ENCODE peak calls at places on chromosomes 12 and 14, in five cellular contexts. M, Z, S, D and U are unnamed samples.

GRCh38 chr14:74763803-74764531 is 851 bp downstream of the YLPM1 start:
- DNase-seq in Z (peak; percentile 6), S (no peak), D (no peak), M (no peak), U (no peak)

GRCh38 chr14:54256156-54256555 is 140.7 kb upstream of the CDKN3 start:
- DNase-seq in Z (no peak), S (no peak), M (no peak), D (no peak), U (no peak)

GRCh38 chr12:130994821-130995375 is 41.2 kb downstream of the ADGRD1 start:
- DNase-seq in M (no peak), S (peak; percentile 27), D (no peak), Z (no peak), U (no peak)

GRCh38 chr12:120866143-120866542 is 38.0 kb downstream of the SPPL3 start:
- DNase-seq in Z (no peak), D (no peak), S (no peak), M (no peak), U (no peak)

GRCh38 chr14:19878029-19878642 is 3.2 kb downstream of the OR4K2 start:
- DNase-seq in M (no peak), S (no peak), D (no peak), Z (no peak), U (no peak)

GRCh38 chr12:45050751-45051489 is at the start of gene DBX2:
- DNase-seq in D (no peak), S (no peak), Z (no peak), M (no peak), U (no peak)

GRCh38 chr14:76086636-76087035 is 65.1 kb upstream of the GPATCH2L start:
- DNase-seq in Z (no peak), M (no peak), S (no peak), D (no peak), U (no peak)

GRCh38 chr12:49741882-49742620 is 694 bp downstream of the TMBIM6 start:
- DNase-seq in M (peak; percentile 87), S (peak; percentile 92), D (peak; percentile 70), Z (peak; percentile 84), U (peak; percentile 90)

GRCh38 chr12:124426594-124427550 is 132.0 kb downstream of the RFLNA start:
- DNase-seq in Z (no peak), D (no peak), S (no peak), M (no peak), U (no peak)

GRCh38 chr12:97306121-97306520 is 156.5 kb upstream of the RMST start:
- DNase-seq in M (no peak), D (no peak), S (no peak), Z (no peak), U (no peak)

GRCh38 chr12:75954076-75954475 is 77.5 kb downstream of the PHLDA1 start:
- DNase-seq in D (no peak), S (no peak), Z (no peak), M (no peak), U (no peak)

GRCh38 chr12:72957454-72957853 is 685.3 kb downstream of the TRHDE start:
- DNase-seq in Z (no peak), D (no peak), M (no peak), S (no peak), U (no peak)

GRCh38 chr14:99240512-99241313 is 31.3 kb downstream of the BCL11B start:
- DNase-seq in D (no peak), M (no peak), S (no peak), Z (no peak), U (no peak)

GRCh38 chr14:28321475-28322244 is 444.9 kb upstream of the FOXG1 start:
- DNase-seq in D (no peak), S (no peak), M (no peak), Z (no peak), U (no peak)

GRCh38 chr14:76267322-76268012 is 108.5 kb upstream of the ESRRB start:
- DNase-seq in D (no peak), S (peak; percentile 60), Z (no peak), M (no peak), U (peak; percentile 82)

GRCh38 chr12:106629797-106630669 is 47.2 kb downstream of the RFX4 start:
- DNase-seq in M (no peak), S (no peak), Z (no peak), D (no peak), U (no peak)

GRCh38 chr14:45252356-45253069 is 489 bp downstream of the MIS18BP1 start:
- DNase-seq in D (no peak), M (no peak), S (no peak), Z (no peak), U (no peak)

GRCh38 chr12:105355752-105356151 is 25.3 kb downstream of the C12orf75 start:
- DNase-seq in M (no peak), D (no peak), S (no peak), Z (no peak), U (no peak)

GRCh38 chr12:46915861-46916260 is 90.1 kb upstream of the SLC38A4 start:
- DNase-seq in Z (no peak), D (no peak), M (no peak), S (no peak), U (no peak)

GRCh38 chr14:61178226-61179060 is 102.7 kb downstream of the TMEM30B start:
- DNase-seq in S (no peak), Z (no peak), M (no peak), D (no peak), U (no peak)

GRCh38 chr12:2110841-2111566 is 58.2 kb downstream of the CACNA1C start:
- DNase-seq in Z (no peak), D (no peak), M (no peak), S (peak; percentile 24), U (no peak)

GRCh38 chr12:62933220-62933870 is 1.6 kb downstream of the PPM1H start:
- DNase-seq in D (no peak), Z (no peak), S (peak; percentile 48), M (no peak), U (no peak)

GRCh38 chr14:93085916-93086315 is 29.8 kb downstream of the ITPK1 start:
- DNase-seq in M (no peak), S (no peak), D (no peak), Z (no peak), U (no peak)

GRCh38 chr12:25151476-25151875 is 43.5 kb downstream of the DNAI7 start:
- DNase-seq in S (no peak), Z (no peak), D (no peak), M (no peak), U (no peak)

GRCh38 chr14:22434901-22435565 is 154.0 kb downstream of the DAD1 start:
- DNase-seq in S (no peak), Z (no peak), D (no peak), M (no peak), U (no peak)

GRCh38 chr12:115950959-115951358 is 326.5 kb downstream of the MED13L start:
- DNase-seq in D (no peak), M (no peak), Z (no peak), S (no peak), U (no peak)

GRCh38 chr12:46832084-46832704 is 6.4 kb upstream of the SLC38A4 start:
- DNase-seq in Z (no peak), S (no peak), D (no peak), M (no peak), U (peak; percentile 78)

GRCh38 chr12:1916396-1917171 is 1.9 kb downstream of the CACNA2D4 start:
- DNase-seq in S (no peak), D (no peak), M (no peak), Z (no peak), U (peak; percentile 47)

GRCh38 chr14:89870335-89870734 is 84.2 kb downstream of the EFCAB11 start:
- DNase-seq in M (no peak), Z (no peak), S (no peak), D (no peak), U (no peak)

GRCh38 chr12:24898185-24898584 is 50.7 kb downstream of the BCAT1 start:
- DNase-seq in S (no peak), Z (no peak), D (no peak), M (no peak), U (no peak)

GRCh38 chr14:59585891-59586554 is 9.4 kb upstream of the CCDC175 start:
- DNase-seq in D (no peak), Z (no peak), M (no peak), S (no peak), U (no peak)

GRCh38 chr14:24458736-24459135 is 16.2 kb upstream of the SDR39U1 start:
- DNase-seq in M (no peak), S (no peak), Z (no peak), D (no peak), U (no peak)

GRCh38 chr12:27190761-27191160 is 53.3 kb upstream of the STK38L start:
- DNase-seq in S (no peak), M (no peak), Z (no peak), D (no peak), U (no peak)

GRCh38 chr12:104286538-104287482 is 16.7 kb upstream of the EID3 start:
- DNase-seq in M (peak; percentile 84), D (peak; percentile 79), Z (peak; percentile 85), S (peak; percentile 95), U (peak; percentile 97)